ENCODE peak calls at places on chromosomes 13 and 19, in nine cellular contexts. U, D, K, N, Z, Y, L, P and A are unnamed samples.

GRCh38 chr19:16185925-16186234 is 670 bp downstream of the FAM32A start:
- DNase-seq in Y (no peak), Z (no peak), D (no peak), K (no peak), P (no peak), L (no peak), U (no peak), N (no peak), A (no peak)

GRCh38 chr19:47891923-47892666 is 6.0 kb upstream of the SULT2A1 start:
- DNase-seq in K (no peak), U (no peak), D (no peak), L (peak), Y (no peak), Z (no peak), N (no peak), P (peak), A (no peak)

GRCh38 chr13:55649485-55649884 is 1491.2 kb upstream of the PRR20A start:
- DNase-seq in K (no peak), Y (no peak), N (no peak), Z (no peak), L (no peak), D (no peak), P (no peak), U (no peak), A (no peak)

GRCh38 chr13:26721251-26721939 is 39.2 kb downstream of the GPR12 start:
- DNase-seq in P (no peak), Z (no peak), N (no peak), D (no peak), Y (no peak), U (no peak), K (no peak), L (peak), A (peak)

GRCh38 chr19:16661480-16662034 is 618 bp downstream of the TMEM38A start:
- DNase-seq in Z (peak), N (peak), K (peak), U (no peak), D (peak), Y (peak), L (peak), P (no peak), A (peak)

GRCh38 chr19:4870025-4870700 is 2.7 kb upstream of the PLIN3 start:
- DNase-seq in D (peak), N (peak), Y (no peak), K (no peak), Z (no peak), P (peak), L (peak), U (peak), A (peak)

GRCh38 chr19:35438527-35438926 is 9.5 kb upstream of the FFAR2 start:
- DNase-seq in K (no peak), U (no peak), Z (no peak), Y (no peak), L (no peak), N (no peak), D (peak), P (no peak), A (no peak)

GRCh38 chr19:48568345-48568886 is 16.4 kb downstream of the SULT2B1 start:
- DNase-seq in L (peak), Y (peak), U (peak), K (peak), D (peak), N (peak), P (peak), Z (peak), A (peak)

GRCh38 chr19:47628058-47628771 is 19.3 kb downstream of the BICRA start:
- DNase-seq in Y (no peak), Z (no peak), D (no peak), N (no peak), K (no peak), L (no peak), U (no peak), P (no peak), A (no peak)

GRCh38 chr19:35123573-35123972 is 8.0 kb downstream of the FXYD3 start:
- DNase-seq in Z (no peak), N (no peak), P (no peak), D (peak), Y (peak), K (no peak), L (no peak), U (no peak), A (peak)

GRCh38 chr13:32147976-32148375 is 116.4 kb downstream of the FRY start:
- DNase-seq in K (no peak), N (no peak), U (no peak), Y (no peak), D (no peak), P (peak), Z (no peak), L (no peak), A (no peak)

GRCh38 chr13:76822691-76823267 is 63.4 kb downstream of the KCTD12 start:
- DNase-seq in N (no peak), D (no peak), P (peak), K (no peak), Y (no peak), Z (no peak), L (no peak), U (no peak), A (no peak)

GRCh38 chr19:15195381-15195964 is 5.3 kb downstream of the NOTCH3 start:
- DNase-seq in Z (peak), P (no peak), K (peak), D (peak), U (peak), N (peak), L (no peak), Y (no peak), A (peak)

GRCh38 chr19:13241321-13242104 is 91.3 kb downstream of the IER2 start:
- DNase-seq in D (no peak), Y (no peak), K (no peak), P (no peak), N (no peak), U (no peak), Z (peak), L (no peak), A (no peak)

GRCh38 chr19:28168557-28168956 is 1044.4 kb downstream of the UQCRFS1 start:
- DNase-seq in U (no peak), K (no peak), P (no peak), D (no peak), Z (peak), Y (no peak), L (no peak), N (no peak), A (no peak)

GRCh38 chr13:95457294-95457693 is 95.2 kb upstream of the CLDN10 start:
- DNase-seq in P (no peak), U (no peak), N (no peak), K (no peak), D (no peak), L (no peak), Y (no peak), Z (no peak), A (no peak)

GRCh38 chr19:7833225-7834156 is 3.5 kb downstream of the EVI5L start:
- DNase-seq in U (no peak), N (no peak), L (peak), K (no peak), P (no peak), Z (no peak), D (peak), Y (peak), A (peak)

GRCh38 chr13:19910336-19911072 is 47.1 kb upstream of the ZMYM5 start:
- DNase-seq in D (no peak), Z (no peak), K (no peak), N (no peak), P (no peak), Y (no peak), L (no peak), U (peak), A (no peak)

GRCh38 chr19:50332264-50333038 is 3.3 kb upstream of the KCNC3 start:
- DNase-seq in U (no peak), L (no peak), D (peak), Z (peak), Y (no peak), N (no peak), K (no peak), P (no peak), A (no peak)

GRCh38 chr19:50332014-50332263 is 2.8 kb upstream of the KCNC3 start:
- DNase-seq in Y (no peak), K (no peak), D (no peak), L (no peak), P (no peak), U (no peak), N (no peak), Z (no peak), A (no peak)

GRCh38 chr19:50334741-50335421 is 5.7 kb upstream of the KCNC3 start:
- DNase-seq in Y (no peak), D (no peak), K (no peak), U (no peak), P (no peak), Z (no peak), L (no peak), N (no peak), A (no peak)

GRCh38 chr19:50333235-50333736 is 4.1 kb upstream of the KCNC3 start:
- DNase-seq in L (peak), P (peak), Y (peak), K (peak), D (peak), Z (peak), N (peak), U (peak), A (peak)

GRCh38 chr19:50333737-50334617 is 4.8 kb upstream of the KCNC3 start:
- DNase-seq in D (peak), Y (peak), U (peak), K (peak), L (peak), N (peak), P (no peak), Z (peak), A (no peak)
- TF ChIP-seq POLR2A in D (peak), Y (peak), U (peak), K (no peak), L (peak), N (no peak), P (peak), Z (peak), A (no peak)

DNA sequence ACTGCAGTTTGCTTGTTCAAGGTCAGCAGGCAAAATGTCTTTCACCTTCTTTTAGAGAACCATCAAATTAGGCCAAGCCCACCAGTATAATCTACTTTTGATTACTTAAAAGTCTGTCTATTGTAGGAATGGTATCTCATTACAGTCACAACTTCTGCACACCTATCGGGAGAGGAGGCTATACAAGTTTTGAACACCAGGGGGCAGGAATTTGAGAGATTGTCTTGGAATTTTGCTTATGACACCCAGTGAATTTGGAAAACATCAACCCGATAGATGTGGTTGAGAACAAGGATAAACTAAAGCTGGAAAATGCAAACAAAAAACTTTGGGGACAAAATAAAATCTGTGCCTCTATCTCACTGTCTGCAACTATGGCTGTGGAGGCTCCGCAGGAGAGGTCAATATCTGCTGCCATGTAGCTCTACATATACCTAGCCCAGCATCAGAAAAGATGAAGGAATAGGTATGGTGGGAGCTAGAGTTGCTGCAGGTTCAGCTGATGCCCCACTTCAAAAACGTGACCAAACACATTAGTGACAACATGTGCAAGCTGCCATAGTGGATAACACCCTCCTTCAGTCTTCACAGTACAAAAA is 1299.2 kb upstream of the SPRY2 start:
- DNase-seq in U (no peak), D (no peak), Z (peak), N (no peak), Y (no peak), K (no peak), P (no peak), L (no peak), A (no peak)
- TF ChIP-seq CTCF in U (peak), D (peak), Z (peak), N (no peak), Y (no peak), K (no peak), P (no peak), L (no peak), A (no peak)

DNA sequence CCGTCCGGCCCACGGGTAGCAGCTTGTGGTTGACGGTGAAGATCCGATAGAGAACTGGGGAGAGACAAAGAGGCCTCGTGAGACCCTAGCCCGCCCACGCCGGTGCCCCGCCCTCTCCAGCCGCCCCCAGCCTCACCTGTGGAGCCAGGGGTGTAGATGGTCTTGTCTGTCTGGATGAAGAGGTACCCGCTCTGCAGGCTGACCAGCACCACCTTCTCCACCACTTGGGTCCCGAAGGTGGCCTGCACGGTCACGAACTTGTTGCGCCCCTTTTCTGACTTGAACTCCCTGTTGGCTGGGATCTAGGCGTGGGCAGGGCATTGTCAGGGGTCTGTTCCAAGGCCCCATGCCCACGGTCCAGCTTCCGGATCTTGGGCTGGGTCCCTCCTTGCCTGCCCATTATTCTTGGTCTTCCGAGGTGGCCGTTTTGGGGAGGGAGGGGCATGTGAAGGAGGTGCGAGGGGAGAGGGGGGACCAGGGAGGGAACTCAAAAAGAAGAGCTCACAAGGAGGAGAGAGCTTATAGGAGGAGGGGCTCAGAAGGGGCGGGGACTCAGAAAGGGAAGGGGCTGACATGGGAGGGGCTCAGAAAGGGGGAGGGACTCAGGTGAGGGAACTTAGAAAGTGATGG is 2.2 kb downstream of the C3 start:
- DNase-seq in Z (no peak), N (no peak), Y (no peak), P (no peak), U (no peak), L (no peak), D (no peak), K (no peak), A (no peak)
- TF ChIP-seq POLR2A in Z (no peak), N (no peak), Y (no peak), P (no peak), U (no peak), L (no peak), D (no peak), K (no peak), A (no peak)

DNA sequence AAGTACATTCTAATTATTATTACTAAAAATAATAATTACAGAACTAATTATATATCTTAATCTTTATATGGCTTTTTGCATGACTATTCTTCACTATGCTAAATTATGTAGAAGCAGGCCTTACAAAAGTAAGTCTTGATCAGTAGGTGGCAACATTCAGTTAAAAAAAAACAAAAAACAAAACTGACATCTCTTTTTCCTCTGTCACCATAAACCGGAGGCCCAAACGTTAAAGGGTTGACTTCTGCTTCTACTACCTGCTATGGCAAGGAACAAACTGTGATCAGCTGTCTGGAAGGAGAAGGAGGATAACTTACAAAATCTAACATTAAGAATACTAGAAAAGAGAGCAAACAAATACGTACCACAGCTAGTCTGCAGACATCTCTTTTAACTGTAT is 1525.6 kb downstream of the SLITRK1 start:
- DNase-seq in U (no peak), N (no peak), P (no peak), D (no peak), Y (no peak), Z (no peak), L (no peak), K (no peak), A (no peak)
- TF ChIP-seq CTCF in U (no peak), N (no peak), P (no peak), D (no peak), Y (no peak), Z (no peak), L (no peak), K (no peak), A (no peak)